ENCODE peak calls at places on chromosomes 11 and 22, in six cellular contexts. K is stromal cell of bone marrow; V is Peyer's patch; O is activated CD4-positive, alpha-beta T cell treated with anti-CD3 and anti-CD28 coated beads, Interleukin-2, amount 10 ng/mL, durations not matched to agents 7 days and 5 days; S is iris pigment epithelial cell; Q is activated gamma-delta T cell treated with Interleukin-2 at 50 U/mL for 16 hours. N is an unnamed sample.

GRCh38 chr11:131530411-131530810 is 160.0 kb downstream of the NTM start:
- DNase-seq in V (no peak), Q (no peak), S (no peak), O (no peak), K (no peak), N (no peak)

GRCh38 chr22:45163417-45164216 is at the start of gene NUP50:
- DNase-seq in K (peak; percentile 89), S (peak; percentile 97), O (peak; percentile 95), V (peak; percentile 98), Q (peak; percentile 96), N (peak; percentile 96)

GRCh38 chr22:41239443-41240128 is 1.1 kb downstream of the CHADL start:
- DNase-seq in Q (no peak), K (no peak), V (no peak), S (no peak), O (no peak), N (no peak)

GRCh38 chr11:6201486-6201885 is 2.5 kb downstream of the OR52W1 start:
- DNase-seq in K (no peak), Q (no peak), S (peak; percentile 58), O (no peak), V (no peak), N (no peak)

GRCh38 chr11:11148104-11148509 is 204.9 kb downstream of the CSNK2A3 start:
- DNase-seq in V (peak; percentile 55), Q (no peak), S (peak; percentile 67), O (no peak), K (peak; percentile 87), N (peak; percentile 92)

GRCh38 chr22:20027966-20028854 is 7.3 kb downstream of the TANGO2 start:
- DNase-seq in K (no peak), Q (no peak), S (peak; percentile 26), O (no peak), V (no peak), N (no peak)

GRCh38 chr22:27748355-27749168 is 53.0 kb downstream of the MN1 start:
- DNase-seq in V (no peak), O (no peak), K (peak; percentile 45), Q (no peak), S (peak; percentile 55), N (peak; percentile 72)

GRCh38 chr11:131179867-131180266 is 190.5 kb upstream of the NTM start:
- DNase-seq in K (no peak), O (no peak), Q (no peak), S (no peak), V (no peak), N (no peak)

GRCh38 chr11:12868315-12869073 is 140.6 kb upstream of the RASSF10 start:
- DNase-seq in K (no peak), Q (no peak), V (no peak), S (peak; percentile 44), O (no peak), N (no peak)

GRCh38 chr11:90747057-90747456 is 524.2 kb upstream of the CHORDC1 start:
- DNase-seq in S (peak; percentile 70), V (no peak), K (peak; percentile 31), Q (no peak), O (no peak), N (no peak)

GRCh38 chr11:121244861-121245260 is 47.7 kb upstream of the SC5D start:
- DNase-seq in Q (no peak), K (no peak), O (no peak), V (no peak), S (no peak), N (no peak)

GRCh38 chr11:73998846-73999575 is 9.9 kb downstream of the UCP3 start:
- DNase-seq in V (peak; percentile 41), K (no peak), Q (no peak), S (no peak), O (no peak), N (no peak)

GRCh38 chr22:29635734-29636357 is 32.4 kb downstream of the NF2 start:
- DNase-seq in S (peak; percentile 74), V (no peak), Q (no peak), K (no peak), O (no peak), N (peak; percentile 57)

GRCh38 chr22:44828193-44828592 is 75.8 kb downstream of the ARHGAP8 start:
- DNase-seq in V (no peak), K (no peak), S (no peak), O (no peak), Q (no peak), N (no peak)

GRCh38 chr11:11979487-11980117 is 28.8 kb downstream of the DKK3 start:
- DNase-seq in V (no peak), Q (no peak), O (no peak), K (no peak), S (peak; percentile 74), N (no peak)

GRCh38 chr22:23517804-23518380 is 62.2 kb downstream of the IGLL1 start:
- DNase-seq in Q (no peak), V (no peak), K (no peak), S (no peak), O (no peak), N (no peak)

GRCh38 chr11:107561688-107562087 is 3.8 kb downstream of the ALKBH8 start:
- DNase-seq in O (no peak), K (peak; percentile 43), V (no peak), Q (no peak), S (peak; percentile 86), N (peak; percentile 4)

N was measured in fibroblast of the conjunctiva.